ENCODE peak calls at places on chromosomes 4 and X, in ten cellular contexts. F is endodermal cell, T is D341Med, L is cortex of kidney, I is mammary epithelial cell, Q is neural crest cell, V is naive B cell, D is ELF-1, B is amygdala, O is GM03348. Y is an unnamed sample.

GRCh38 chrX:27222661-27223060 is 240.5 kb downstream of the PPP4R3C start:
- DNase-seq in F (no peak), T (no peak), L (no peak), I (no peak), Q (no peak), V (no peak), D (no peak), B (no peak), O (no peak), Y (no peak)

GRCh38 chr4:4860381-4860802 is 927 bp downstream of the MSX1 start:
- DNase-seq in F (peak; percentile 77), T (no peak), L (no peak), I (no peak), Q (no peak), V (no peak), D (no peak), B (no peak), O (peak; percentile 56), Y (peak; percentile 8)

GRCh38 chr4:102308032-102308799 is 37.1 kb downstream of the SLC39A8 start:
- DNase-seq in F (no peak), T (peak; percentile 32), L (no peak), I (peak; percentile 12), Q (no peak), V (no peak), D (no peak), B (no peak), O (no peak), Y (peak; percentile 3)

GRCh38 chr4:7761720-7762119 is 177.9 kb downstream of the AFAP1 start:
- DNase-seq in F (peak; percentile 92), T (peak; percentile 89), L (no peak), I (no peak), Q (peak; percentile 68), V (no peak), D (peak; percentile 69), B (no peak), O (peak; percentile 80), Y (peak; percentile 51)

GRCh38 chrX:53256446-53257041 is 24.8 kb downstream of the IQSEC2 start:
- DNase-seq in F (peak; percentile 77), T (no peak), L (no peak), I (no peak), Q (no peak), V (no peak), D (peak; percentile 52), B (no peak), O (no peak), Y (no peak)

GRCh38 chr4:166538491-166539005 is 665.5 kb downstream of the TLL1 start:
- DNase-seq in F (peak; percentile 42), T (no peak), L (no peak), I (peak; percentile 2), Q (no peak), V (no peak), D (no peak), B (no peak), O (no peak), Y (peak; percentile 49)

GRCh38 chr4:112213850-112214249 is 17.7 kb upstream of the AP1AR start:
- DNase-seq in F (no peak), T (no peak), L (no peak), I (peak; percentile 68), Q (no peak), V (no peak), D (no peak), B (no peak), O (peak; percentile 73), Y (peak; percentile 93)

GRCh38 chr4:116469582-116469981 is 615.8 kb downstream of the TRAM1L1 start:
- DNase-seq in F (no peak), T (no peak), L (no peak), I (no peak), Q (no peak), V (no peak), D (no peak), B (no peak), O (no peak), Y (no peak)

GRCh38 chr4:37890501-37891220 is at the start of gene TBC1D1:
- DNase-seq in F (peak; percentile 74), T (peak; percentile 64), L (no peak), I (peak; percentile 16), Q (no peak), V (peak; percentile 53), D (peak; percentile 18), B (no peak), O (peak; percentile 46), Y (no peak)

GRCh38 chr4:128286474-128287158 is 997 bp downstream of the PGRMC2 start:
- DNase-seq in F (no peak), T (peak; percentile 47), L (no peak), I (peak; percentile 58), Q (no peak), V (peak; percentile 29), D (peak; percentile 33), B (no peak), O (peak; percentile 60), Y (peak; percentile 56)

GRCh38 chr4:149264093-149264733 is 551.4 kb downstream of the IQCM start:
- DNase-seq in F (peak; percentile 75), T (peak; percentile 65), L (no peak), I (peak; percentile 39), Q (peak; percentile 16), V (peak; percentile 4), D (peak; percentile 57), B (no peak), O (peak; percentile 52), Y (peak; percentile 75)

GRCh38 chr4:98170035-98170434 is 26.8 kb upstream of the STPG2 start:
- DNase-seq in F (no peak), T (no peak), L (no peak), I (no peak), Q (no peak), V (no peak), D (no peak), B (no peak), O (no peak), Y (peak; percentile 9)

GRCh38 chrX:150913511-150913910 is 15.0 kb upstream of the CD99L2 start:
- DNase-seq in F (no peak), T (no peak), L (no peak), I (no peak), Q (no peak), V (no peak), D (no peak), B (no peak), O (no peak), Y (no peak)

GRCh38 chr4:23455482-23455881 is 434.4 kb downstream of the PPARGC1A start:
- DNase-seq in F (peak; percentile 73), T (no peak), L (no peak), I (no peak), Q (peak; percentile 1), V (no peak), D (peak; percentile 50), B (no peak), O (no peak), Y (no peak)

GRCh38 chrX:119573840-119574393 is 446 bp upstream of the UBE2A start:
- DNase-seq in F (peak; percentile 67), T (peak; percentile 41), L (no peak), I (peak; percentile 32), Q (no peak), V (no peak), D (peak; percentile 72), B (no peak), O (peak; percentile 69), Y (peak; percentile 48)

GRCh38 chr4:55116450-55116849 is 8.9 kb downstream of the KDR start:
- DNase-seq in F (peak; percentile 51), T (no peak), L (no peak), I (no peak), Q (no peak), V (no peak), D (no peak), B (no peak), O (peak; percentile 7), Y (peak; percentile 98)